ENCODE peak calls at places on chromosomes 11 and 22, in eight cellular contexts. V is activated CD8-positive, alpha-beta T cell treated with anti-CD3 and anti-CD28 coated beads for 36 hours; D is GM12865; T is uterus; M is heart right ventricle; N is HL-60; G is fibroblast of pulmonary artery; X is lower leg skin. I is an unnamed sample.

GRCh38 chr11:130699561-130699960 is 216.7 kb downstream of the SNX19 start:
- DNase-seq in V (no peak), D (no peak), T (no peak), M (no peak), N (no peak), G (no peak), X (no peak), I (no peak)

GRCh38 chr11:111765320-111765983 is 737 bp downstream of the PPP2R1B start:
- DNase-seq in V (no peak), D (no peak), T (no peak), M (no peak), N (peak), G (no peak), X (peak), I (peak)

GRCh38 chr11:59822989-59823566 is 12.5 kb upstream of the MRPL16 start:
- DNase-seq in V (peak), D (peak), T (no peak), M (no peak), N (peak), G (peak), X (no peak), I (peak)

GRCh38 chr11:19995131-19995530 is 165.1 kb downstream of the DBX1 start:
- DNase-seq in V (no peak), D (no peak), T (no peak), M (no peak), N (no peak), G (peak), X (no peak), I (no peak)

GRCh38 chr11:108307751-108308150 is 84.9 kb downstream of the ATM start:
- DNase-seq in V (no peak), D (no peak), T (no peak), M (no peak), N (no peak), G (no peak), X (no peak), I (no peak)

GRCh38 chr11:27976262-27976661 is 131.7 kb downstream of the KIF18A start:
- DNase-seq in V (no peak), D (no peak), T (no peak), M (no peak), N (no peak), G (peak), X (no peak), I (no peak)

GRCh38 chr11:86468169-86468568 is 93.5 kb downstream of the CCDC81 start:
- DNase-seq in V (no peak), D (no peak), T (no peak), M (no peak), N (no peak), G (no peak), X (no peak), I (no peak)

GRCh38 chr22:40002935-40003715 is 8.4 kb downstream of the FAM83F start:
- DNase-seq in V (no peak), D (no peak), T (no peak), M (no peak), N (no peak), G (no peak), X (no peak), I (no peak)

GRCh38 chr11:120522736-120523135 is 11.2 kb downstream of the GRIK4 start:
- DNase-seq in V (no peak), D (no peak), T (no peak), M (no peak), N (no peak), G (no peak), X (peak), I (no peak)

GRCh38 chr22:42419328-42419881 is 12.8 kb downstream of the NFAM1 start:
- DNase-seq in V (no peak), D (peak), T (no peak), M (no peak), N (peak), G (no peak), X (no peak), I (peak)

GRCh38 chr11:776459-777287 is 614 bp downstream of the GATD1 start:
- DNase-seq in V (peak), D (peak), T (peak), M (peak), N (peak), G (no peak), X (peak), I (peak)

GRCh38 chr11:17828311-17828751 is 93.8 kb downstream of the KCNC1 start:
- DNase-seq in V (no peak), D (no peak), T (peak), M (peak), N (no peak), G (peak), X (no peak), I (no peak)

GRCh38 chr11:115912484-115912945 is 408.3 kb upstream of the CADM1 start:
- DNase-seq in V (no peak), D (peak), T (no peak), M (no peak), N (no peak), G (no peak), X (no peak), I (no peak)

GRCh38 chr11:86999859-87000753 is 37.6 kb upstream of the TMEM135 start:
- DNase-seq in V (no peak), D (no peak), T (no peak), M (no peak), N (no peak), G (peak), X (no peak), I (no peak)

GRCh38 chr11:78354741-78355705 is 62.6 kb downstream of the GAB2 start:
- DNase-seq in V (no peak), D (peak), T (no peak), M (no peak), N (no peak), G (no peak), X (no peak), I (peak)

GRCh38 chr22:27512283-27512761 is 289.2 kb downstream of the MN1 start:
- DNase-seq in V (no peak), D (no peak), T (peak), M (peak), N (no peak), G (peak), X (peak), I (no peak)

GRCh38 chr11:14148653-14149273 is 186.2 kb downstream of the SPON1 start:
- DNase-seq in V (no peak), D (peak), T (no peak), M (no peak), N (no peak), G (peak), X (no peak), I (no peak)

DNA sequence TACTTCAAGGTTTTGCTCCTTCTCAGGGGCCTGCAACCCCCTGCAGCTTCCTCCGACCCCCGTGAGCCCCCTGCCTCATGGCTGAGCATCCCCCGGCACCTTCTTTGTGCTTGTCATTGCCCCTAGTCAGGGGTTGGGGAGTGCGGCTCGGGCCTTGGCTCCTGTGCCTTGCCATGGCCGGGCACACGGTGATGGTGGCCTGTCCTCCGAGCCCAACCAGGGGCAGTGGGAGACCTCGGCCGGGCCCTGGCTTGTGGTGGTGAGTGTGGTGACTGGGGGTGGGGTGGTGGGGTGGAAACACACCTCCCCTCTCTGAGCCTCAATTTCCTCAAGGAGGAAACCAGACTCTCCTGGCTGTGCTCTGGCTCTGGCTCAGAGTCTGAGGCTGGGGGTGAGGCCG is 1.5 kb upstream of the MRGPRG start:
- DNase-seq in V (no peak), D (no peak), T (no peak), M (no peak), N (no peak), G (no peak), X (peak), I (no peak)
- TF ChIP-seq CTCF in V (no peak), D (no peak), T (no peak), M (no peak), N (no peak), G (no peak), X (no peak), I (no peak)

GRCh38 chr22:45101828-45102227 is 61.9 kb upstream of the NUP50 start:
- DNase-seq in V (peak), D (peak), T (peak), M (no peak), N (peak), G (peak), X (peak), I (peak)

GRCh38 chr22:45102896-45103420 is 60.8 kb upstream of the NUP50 start:
- DNase-seq in V (no peak), D (no peak), T (no peak), M (no peak), N (peak), G (no peak), X (no peak), I (no peak)

GRCh38 chr22:45105281-45105700 is 58.4 kb upstream of the NUP50 start:
- DNase-seq in V (no peak), D (no peak), T (no peak), M (no peak), N (no peak), G (no peak), X (no peak), I (no peak)

GRCh38 chr22:45104313-45104712 is 59.4 kb upstream of the NUP50 start:
- DNase-seq in V (no peak), D (no peak), T (no peak), M (no peak), N (no peak), G (no peak), X (no peak), I (no peak)

GRCh38 chr22:45103756-45104155 is 60.0 kb upstream of the NUP50 start:
- DNase-seq in V (no peak), D (no peak), T (no peak), M (no peak), N (no peak), G (no peak), X (no peak), I (no peak)
- TF ChIP-seq CTCF in V (no peak), D (no peak), T (no peak), M (no peak), N (no peak), G (peak), X (no peak), I (no peak)

GRCh38 chr11:94834931-94835330 is 66.8 kb downstream of the AMOTL1 start:
- DNase-seq in V (no peak), D (no peak), T (no peak), M (no peak), N (no peak), G (peak), X (no peak), I (no peak)

GRCh38 chr11:94828088-94828487 is 59.9 kb downstream of the AMOTL1 start:
- DNase-seq in V (no peak), D (no peak), T (no peak), M (no peak), N (no peak), G (no peak), X (no peak), I (no peak)

GRCh38 chr11:94830722-94831121 is 62.6 kb downstream of the AMOTL1 start:
- DNase-seq in V (no peak), D (no peak), T (no peak), M (no peak), N (no peak), G (no peak), X (no peak), I (no peak)

GRCh38 chr11:94832604-94833238 is 64.6 kb downstream of the AMOTL1 start:
- DNase-seq in V (no peak), D (no peak), T (no peak), M (no peak), N (no peak), G (no peak), X (no peak), I (no peak)

DNA sequence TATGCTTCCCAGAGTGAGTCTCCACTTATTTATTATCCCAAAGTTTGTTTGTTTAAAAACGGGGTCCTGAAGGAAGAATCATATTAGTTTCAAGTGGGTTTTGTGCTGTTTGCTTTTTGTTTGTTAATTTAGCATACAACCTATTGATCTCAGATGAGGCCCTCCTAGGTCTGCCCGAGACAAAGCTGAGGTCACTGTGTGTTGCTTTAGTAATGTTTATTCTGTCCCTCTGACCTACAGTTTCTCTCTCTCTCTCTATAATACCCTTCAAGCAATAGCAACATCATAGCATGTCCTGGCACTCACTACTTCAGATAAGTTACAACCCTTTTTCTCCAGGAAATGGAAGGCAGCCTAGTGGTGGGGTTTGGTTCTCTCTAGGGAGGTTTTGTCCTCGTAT is 63.4 kb downstream of the AMOTL1 start:
- DNase-seq in V (no peak), D (no peak), T (no peak), M (no peak), N (no peak), G (no peak), X (no peak), I (no peak)
- TF ChIP-seq CTCF in V (no peak), D (no peak), T (no peak), M (no peak), N (no peak), G (no peak), X (no peak), I (no peak)

DNA sequence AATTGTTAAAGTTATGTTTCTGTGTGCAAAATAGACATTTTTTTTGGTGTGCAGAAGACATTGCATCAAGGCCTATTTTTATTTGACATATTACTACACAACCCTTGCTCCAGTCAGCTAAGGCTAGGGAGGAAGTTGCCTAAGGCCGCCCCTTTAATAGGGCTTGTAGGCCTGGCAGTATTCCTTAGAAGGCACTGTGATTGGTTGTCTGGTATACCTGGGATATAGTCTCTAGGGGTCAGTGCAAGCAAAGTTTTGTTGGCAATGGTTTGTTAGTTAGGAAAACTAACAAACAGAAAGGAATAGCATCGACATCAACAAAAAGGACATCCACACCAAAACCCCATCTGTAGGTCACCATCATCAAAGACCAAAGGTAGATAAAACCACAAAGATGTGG is 16.9 kb downstream of the CCDC15 start:
- DNase-seq in V (no peak), D (no peak), T (no peak), M (no peak), N (peak), G (peak), X (no peak), I (no peak)
- TF ChIP-seq CTCF in V (no peak), D (no peak), T (no peak), M (no peak), N (no peak), G (no peak), X (no peak), I (peak)

GRCh38 chr11:64643927-64644326 is 52.9 kb downstream of the SLC22A12 start:
- DNase-seq in V (no peak), D (no peak), T (no peak), M (no peak), N (no peak), G (no peak), X (no peak), I (peak)

GRCh38 chr11:64642418-64642735 is 51.4 kb downstream of the SLC22A12 start:
- DNase-seq in V (no peak), D (no peak), T (no peak), M (no peak), N (no peak), G (no peak), X (no peak), I (no peak)

GRCh38 chr11:64642876-64643257 is 51.8 kb downstream of the SLC22A12 start:
- DNase-seq in V (no peak), D (no peak), T (peak), M (no peak), N (no peak), G (no peak), X (no peak), I (no peak)

GRCh38 chr11:64643258-64643881 is 52.4 kb downstream of the SLC22A12 start:
- DNase-seq in V (no peak), D (no peak), T (peak), M (no peak), N (no peak), G (no peak), X (no peak), I (peak)

GRCh38 chr11:64644348-64645242 is 53.6 kb downstream of the SLC22A12 start:
- DNase-seq in V (peak), D (no peak), T (no peak), M (no peak), N (peak), G (no peak), X (peak), I (no peak)
- TF ChIP-seq CTCF in V (peak), D (no peak), T (no peak), M (no peak), N (no peak), G (no peak), X (no peak), I (peak)

DNA sequence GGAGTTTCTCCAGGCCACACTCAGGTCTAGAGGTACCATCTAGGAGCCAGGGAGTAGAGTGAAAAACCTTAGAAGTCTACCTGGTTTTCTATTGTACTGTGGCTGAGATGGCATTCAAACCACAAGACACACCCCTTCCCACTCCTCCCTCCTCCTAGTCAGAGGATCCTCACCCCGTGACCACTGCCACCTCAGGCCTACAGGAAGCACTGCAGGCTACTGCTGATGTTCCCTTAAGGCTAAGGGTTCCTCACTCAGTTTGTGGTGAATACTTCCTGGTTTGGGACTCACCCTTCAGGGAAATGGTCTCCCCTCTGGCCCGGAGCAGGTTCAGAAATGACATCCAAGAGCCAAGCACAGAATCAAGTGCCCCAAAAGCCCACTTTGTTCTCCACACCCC is 1293.9 kb downstream of the JRKL start:
- DNase-seq in V (no peak), D (peak), T (no peak), M (no peak), N (peak), G (no peak), X (no peak), I (no peak)
- TF ChIP-seq CTCF in V (no peak), D (no peak), T (no peak), M (no peak), N (no peak), G (no peak), X (no peak), I (no peak)

DNA sequence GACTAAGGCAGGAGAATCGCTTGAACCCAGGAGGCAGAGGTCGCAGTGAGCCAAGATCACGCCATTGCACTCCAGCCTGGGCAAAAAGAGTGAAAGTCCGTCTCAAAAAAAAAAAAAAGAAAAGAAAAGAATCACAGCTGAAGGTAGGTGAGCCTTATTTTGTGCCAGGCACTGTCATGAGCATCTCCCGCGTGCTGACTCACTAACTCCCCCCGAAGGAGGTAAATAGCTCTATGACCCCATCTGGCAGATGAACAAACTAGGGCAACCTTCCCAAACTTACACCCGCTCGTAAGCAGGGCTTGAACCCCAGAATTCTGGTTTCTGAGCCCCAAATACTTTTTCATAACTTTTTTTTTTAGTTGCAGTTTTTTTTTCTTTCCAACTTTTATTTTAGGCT is 60.3 kb downstream of the ANO1 start:
- DNase-seq in V (no peak), D (no peak), T (no peak), M (no peak), N (no peak), G (no peak), X (no peak), I (no peak)
- TF ChIP-seq CTCF in V (no peak), D (no peak), T (no peak), M (no peak), N (no peak), G (no peak), X (no peak), I (no peak)

DNA sequence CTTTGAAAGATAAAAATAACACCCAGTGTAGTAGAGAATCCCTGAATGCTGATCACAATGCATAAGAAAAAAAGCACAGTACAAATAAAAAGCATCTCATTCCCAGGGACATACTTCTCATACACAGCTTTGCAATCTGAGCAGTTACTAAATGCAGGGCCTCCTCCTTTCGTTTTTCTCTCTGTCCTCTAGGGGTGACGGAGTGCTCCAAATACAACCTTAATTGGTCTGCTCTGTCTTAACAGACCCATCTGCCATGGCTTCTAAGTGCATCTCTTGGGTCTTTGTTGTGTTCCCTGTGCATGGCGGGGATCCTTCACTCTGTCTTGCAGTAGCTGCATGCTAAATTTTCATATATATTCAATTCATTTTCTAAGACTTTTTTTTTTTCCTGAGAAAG is 1114.2 kb upstream of the RAG2 start:
- DNase-seq in V (no peak), D (no peak), T (no peak), M (no peak), N (no peak), G (peak), X (no peak), I (no peak)
- TF ChIP-seq CTCF in V (no peak), D (no peak), T (no peak), M (no peak), N (no peak), G (peak), X (no peak), I (no peak)

I was measured in GM13977.